ENCODE peak calls at places on chromosomes 6 and 20, in six cellular contexts. C, I, N, V, J and Z are unnamed samples.

GRCh38 chr20:33262658-33263065 is 20.4 kb upstream of the BPIFB1 start:
- DNase-seq in N (no peak), I (no peak), J (no peak), C (peak; percentile 55), V (peak; percentile 76), Z (no peak)

GRCh38 chr20:50095476-50096078 is 17.4 kb downstream of the UBE2V1 start:
- DNase-seq in V (no peak), J (no peak), C (no peak), I (no peak), N (no peak), Z (no peak)

GRCh38 chr6:28769626-28770402 is 154.0 kb downstream of the TRIM27 start:
- DNase-seq in V (peak; percentile 16), J (no peak), I (no peak), N (no peak), C (peak; percentile 49), Z (no peak)

GRCh38 chr20:44217342-44218092 is 6.9 kb upstream of the OSER1 start:
- DNase-seq in J (peak; percentile 71), I (no peak), V (peak; percentile 81), N (no peak), C (peak; percentile 64), Z (no peak)

GRCh38 chr6:144006731-144007454 is 1.2 kb downstream of the PLAGL1 start:
- DNase-seq in J (no peak), V (peak; percentile 59), N (no peak), C (peak; percentile 54), I (no peak), Z (no peak)

GRCh38 chr20:20549699-20550098 is 162.7 kb downstream of the RALGAPA2 start:
- DNase-seq in C (peak; percentile 64), I (no peak), J (no peak), V (peak; percentile 36), N (no peak), Z (no peak)

GRCh38 chr6:149922642-149923326 is at the start of gene RAET1G:
- DNase-seq in V (peak; percentile 97), N (no peak), I (no peak), C (peak; percentile 90), J (peak; percentile 93), Z (peak; percentile 51)

GRCh38 chr20:2032168-2032567 is 38.3 kb upstream of the PDYN start:
- DNase-seq in C (peak; percentile 2), I (no peak), J (no peak), N (no peak), V (no peak), Z (no peak)

GRCh38 chr6:79307321-79308036 is 73.0 kb upstream of the HMGN3 start:
- DNase-seq in N (no peak), J (no peak), C (no peak), V (no peak), I (no peak), Z (no peak)

GRCh38 chr6:105818505-105818904 is 267.6 kb upstream of the PRDM1 start:
- DNase-seq in I (no peak), V (no peak), C (no peak), J (no peak), N (no peak), Z (no peak)

GRCh38 chr6:150876598-150876997 is 11.1 kb downstream of the MTHFD1L start:
- DNase-seq in J (peak; percentile 75), C (peak; percentile 62), N (no peak), I (no peak), V (peak; percentile 64), Z (no peak)

GRCh38 chr6:108501559-108501958 is 59.2 kb upstream of the FOXO3 start:
- DNase-seq in I (no peak), N (no peak), J (no peak), V (peak; percentile 23), C (peak; percentile 23), Z (no peak)

GRCh38 chr6:137013738-137014602 is 30.8 kb downstream of the IL20RA start:
- DNase-seq in C (peak; percentile 75), N (no peak), I (no peak), V (peak; percentile 65), J (no peak), Z (no peak)

GRCh38 chr6:155041781-155042279 is 46.7 kb downstream of the TIAM2 start:
- DNase-seq in J (no peak), C (no peak), V (peak; percentile 39), N (no peak), I (no peak), Z (no peak)

GRCh38 chr20:45629496-45630100 is at the start of gene WFDC10A:
- DNase-seq in J (no peak), I (peak; percentile 38), C (peak; percentile 44), N (no peak), V (peak; percentile 54), Z (no peak)

GRCh38 chr6:167303660-167304625 is 12.8 kb downstream of the UNC93A start:
- DNase-seq in J (no peak), V (no peak), I (no peak), C (no peak), N (no peak), Z (no peak)

GRCh38 chr6:40804905-40805304 is 217.7 kb upstream of the LRFN2 start:
- DNase-seq in V (no peak), N (no peak), C (no peak), I (no peak), J (no peak), Z (no peak)

GRCh38 chr6:1773697-1774096 is 164.0 kb downstream of the FOXC1 start:
- DNase-seq in C (no peak), V (no peak), N (no peak), J (no peak), I (no peak), Z (no peak)